ENCODE peak calls at places on chromosomes 12 and 14, in five cellular contexts. V is NT2/D1, G is H1, T is HepG2, B is GM12878. W is an unnamed sample.

GRCh38 chr14:85529803-85530574 is at the start of gene FLRT2:
- DNase-seq in V (no peak), T (no peak), B (no peak), G (peak), W (no peak)

GRCh38 chr12:57090924-57091632 is 2.2 kb downstream of the NAB2 start:
- DNase-seq in T (no peak), V (no peak), G (no peak), B (no peak), W (no peak)

GRCh38 chr14:91412939-91413338 is 4.7 kb downstream of the CCDC88C start:
- DNase-seq in B (no peak), V (no peak), G (no peak), T (no peak), W (no peak)

GRCh38 chr14:30779210-30779609 is 95.1 kb upstream of the COCH start:
- DNase-seq in V (no peak), G (no peak), T (no peak), B (no peak), W (no peak)

GRCh38 chr12:15801770-15802393 is 12.7 kb upstream of the EPS8 start:
- DNase-seq in V (no peak), G (no peak), B (no peak), T (no peak), W (no peak)

GRCh38 chr12:116398193-116398592 is 120.7 kb upstream of the MED13L start:
- DNase-seq in T (no peak), G (no peak), V (no peak), B (no peak), W (no peak)

GRCh38 chr14:72550513-72550912 is 343.4 kb downstream of the DPF3 start:
- DNase-seq in T (no peak), V (no peak), G (no peak), B (no peak), W (no peak)

GRCh38 chr14:64770751-64771150 is 66.5 kb downstream of the PLEKHG3 start:
- DNase-seq in T (no peak), G (no peak), V (no peak), B (no peak), W (no peak)

GRCh38 chr12:131687346-131688125 is 23.4 kb upstream of the SFSWAP start:
- DNase-seq in T (no peak), B (no peak), V (no peak), G (no peak), W (no peak)

GRCh38 chr14:36976571-36977023 is 195.8 kb downstream of the SLC25A21 start:
- DNase-seq in T (peak), V (no peak), G (no peak), B (no peak), W (no peak)

GRCh38 chr14:31788340-31788739 is 227.1 kb downstream of the NUBPL start:
- DNase-seq in G (no peak), B (no peak), V (no peak), T (no peak), W (no peak)

GRCh38 chr14:66508846-66509621 is 1.1 kb downstream of the GPHN start:
- DNase-seq in T (no peak), G (peak), V (no peak), B (peak), W (peak)

GRCh38 chr12:27826076-27826475 is 46.0 kb upstream of the MANSC4 start:
- DNase-seq in V (no peak), T (no peak), B (no peak), G (no peak), W (no peak)

GRCh38 chr12:47905313-47905730 is 528 bp upstream of the VDR start:
- DNase-seq in V (peak), B (no peak), G (no peak), T (no peak), W (peak)

GRCh38 chr12:68102163-68102562 is 57.4 kb downstream of the IFNG start:
- DNase-seq in T (no peak), B (no peak), G (no peak), V (no peak), W (no peak)

GRCh38 chr14:96965885-96966595 is 168.9 kb downstream of the VRK1 start:
- DNase-seq in T (no peak), B (no peak), V (peak), G (no peak), W (no peak)

GRCh38 chr14:24705840-24706239 is 71.8 kb upstream of the GZMB start:
- DNase-seq in G (no peak), V (no peak), B (peak), T (no peak), W (no peak)

GRCh38 chr14:104376202-104377140 is 203.1 kb upstream of the C14orf180 start:
- DNase-seq in B (no peak), G (no peak), V (no peak), T (no peak), W (no peak)

GRCh38 chr12:92538970-92539749 is 163.6 kb upstream of the PLEKHG7 start:
- DNase-seq in G (no peak), B (peak), V (no peak), T (no peak), W (no peak)

GRCh38 chr12:63064080-63064479 is 86.9 kb downstream of the AVPR1A start:
- DNase-seq in T (no peak), V (no peak), B (no peak), G (no peak), W (no peak)

GRCh38 chr12:41636658-41637057 is 448.5 kb downstream of the PDZRN4 start:
- DNase-seq in B (no peak), G (no peak), T (no peak), V (no peak), W (no peak)

GRCh38 chr14:104991896-104992230 is 6.3 kb downstream of the CLBA1 start:
- DNase-seq in B (no peak), V (no peak), T (no peak), G (no peak), W (no peak)

GRCh38 chr14:90553921-90554336 is 157.1 kb downstream of the CALM1 start:
- DNase-seq in V (no peak), T (no peak), B (no peak), G (no peak), W (no peak)

GRCh38 chr12:104686196-104686595 is 229.4 kb downstream of the CHST11 start:
- DNase-seq in G (no peak), T (no peak), B (no peak), V (no peak), W (no peak)

GRCh38 chr14:70897475-70897874 is 9.8 kb upstream of the PCNX1 start:
- DNase-seq in G (no peak), T (no peak), V (no peak), B (no peak), W (no peak)

GRCh38 chr12:104171785-104172563 is 34.0 kb upstream of the NFYB start:
- DNase-seq in V (no peak), T (no peak), B (no peak), G (peak), W (peak)

GRCh38 chr12:32400114-32400672 is 835 bp downstream of the FGD4 start:
- DNase-seq in T (no peak), V (peak), B (no peak), G (peak), W (peak)

GRCh38 chr14:93987376-93987775 is 9.7 kb upstream of the CCDC197 start:
- DNase-seq in G (no peak), V (no peak), B (no peak), T (no peak), W (no peak)

GRCh38 chr12:91778938-91779400 is 366.7 kb downstream of the BTG1 start:
- DNase-seq in V (peak), G (no peak), T (peak), B (peak), W (peak)

GRCh38 chr12:95326450-95326849 is 108.8 kb downstream of the VEZT start:
- DNase-seq in G (no peak), B (no peak), T (peak), V (no peak), W (no peak)

GRCh38 chr12:74537126-74537706 is 419 bp upstream of the ATXN7L3B start:
- DNase-seq in G (no peak), V (no peak), T (peak), B (peak), W (peak)
- TF ChIP-seq SUZ12 in G (no peak), V (no peak), T (no peak), B (no peak), W (no peak)

GRCh38 chr12:58529897-58530296 is 390.4 kb downstream of the LRIG3 start:
- DNase-seq in B (no peak), V (no peak), T (no peak), G (no peak), W (no peak)
- TF ChIP-seq SUZ12 in B (no peak), V (no peak), T (no peak), G (no peak), W (no peak)

GRCh38 chr12:6567112-6567680 is 895 bp downstream of the NOP2 start:
- DNase-seq in T (no peak), B (no peak), G (no peak), V (no peak), W (no peak)
- TF ChIP-seq SUZ12 in T (no peak), B (no peak), G (no peak), V (no peak), W (no peak)

GRCh38 chr14:83467811-83468210 is 1934.2 kb upstream of the SEL1L start:
- DNase-seq in B (no peak), T (no peak), V (no peak), G (no peak), W (no peak)
- TF ChIP-seq SUZ12 in B (no peak), T (no peak), V (no peak), G (no peak), W (no peak)

DNA sequence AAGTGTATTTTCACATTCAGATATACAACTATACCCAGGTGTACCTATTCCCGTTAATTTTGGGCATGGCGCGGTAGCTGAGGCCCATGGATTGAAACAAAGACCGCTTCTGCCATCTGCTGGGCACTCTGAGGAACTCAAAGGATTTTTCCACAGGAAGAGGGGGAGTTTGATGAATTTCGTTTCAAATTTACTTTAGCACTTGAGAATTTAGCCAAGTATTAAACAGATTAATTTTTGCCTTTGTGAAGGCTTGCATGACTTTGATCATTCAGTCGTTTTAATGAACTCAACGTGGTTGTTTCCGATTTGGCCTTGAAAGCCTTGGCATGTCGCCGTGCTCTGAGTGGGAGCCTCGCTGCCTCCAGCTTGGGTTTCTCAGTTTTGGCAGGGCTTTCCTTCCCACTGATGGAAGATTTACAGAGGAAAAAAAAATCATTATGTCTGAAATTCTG is 153.2 kb upstream of the DDHD1 start:
- DNase-seq in T (peak), G (peak), V (no peak), B (no peak), W (peak)
- TF ChIP-seq SUZ12 in T (no peak), G (no peak), V (no peak), B (no peak), W (no peak)

GRCh38 chr12:12265035-12265434 is 1.8 kb downstream of the LRP6 start:
- DNase-seq in B (no peak), T (no peak), V (no peak), G (no peak), W (no peak)
- TF ChIP-seq SUZ12 in B (no peak), T (no peak), V (no peak), G (no peak), W (no peak)

GRCh38 chr14:87613856-87614255 is 379.1 kb downstream of the GALC start:
- DNase-seq in T (no peak), G (no peak), B (no peak), V (no peak), W (no peak)

GRCh38 chr14:87615822-87616679 is 376.9 kb downstream of the GALC start:
- DNase-seq in T (peak), G (peak), V (peak), B (no peak), W (peak)

GRCh38 chr14:87617079-87617478 is 375.9 kb downstream of the GALC start:
- DNase-seq in G (no peak), B (no peak), V (no peak), T (no peak), W (no peak)

DNA sequence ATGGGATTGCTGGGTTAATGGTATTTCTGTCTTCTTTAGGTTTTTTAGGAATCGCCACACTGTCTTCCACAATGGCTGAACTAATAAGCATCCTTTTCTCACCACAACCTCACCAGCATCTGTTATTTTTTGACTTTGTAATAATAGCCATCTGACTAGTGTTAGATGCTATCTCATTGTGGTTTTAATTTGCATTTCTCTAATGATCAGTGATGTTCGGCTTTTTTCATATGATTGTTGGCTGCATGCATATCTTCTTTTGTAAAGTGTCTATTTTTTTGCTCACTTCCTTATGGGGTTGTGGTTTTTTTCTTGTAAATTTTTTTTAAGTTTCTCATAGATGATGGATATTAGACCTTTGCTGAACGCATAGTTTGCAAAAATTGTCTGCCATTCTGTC is 377.9 kb downstream of the GALC start:
- DNase-seq in B (no peak), T (no peak), V (no peak), G (no peak), W (no peak)
- TF ChIP-seq SUZ12 in B (no peak), T (no peak), V (no peak), G (no peak), W (no peak)

DNA sequence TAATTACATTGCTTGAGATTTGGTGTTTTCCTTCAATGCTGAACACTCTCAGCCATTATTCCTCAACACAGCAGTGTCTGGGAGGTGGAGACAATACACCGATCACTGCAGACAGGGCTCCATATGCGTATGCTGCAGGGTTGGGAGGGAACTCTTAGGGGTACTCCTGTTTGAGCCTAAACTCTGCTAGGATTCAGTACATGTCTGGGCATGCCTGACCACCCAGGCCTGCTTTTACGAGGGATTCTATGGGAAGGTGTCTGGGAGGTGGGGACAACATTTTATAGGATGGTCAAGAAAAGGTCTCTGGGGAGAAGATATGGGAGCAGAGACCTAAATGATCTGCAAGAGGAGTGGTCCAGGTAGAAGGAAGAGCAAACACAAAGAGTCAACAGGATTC is 34.3 kb downstream of the DHRS2 start:
- DNase-seq in T (no peak), G (no peak), B (no peak), V (no peak), W (no peak)
- TF ChIP-seq SUZ12 in T (no peak), G (no peak), B (no peak), V (no peak), W (no peak)

W was measured in HEK293T.